ENCODE peak calls at places on chromosomes 16 and 17, in nine cellular contexts. V, R, J, B, N, G, E, X and A are unnamed samples. For H3K27me3, the result is how much of the 10 kb centered on the place peaks cover.

GRCh38 chr17:17819561-17819995 is 17.2 kb downstream of the SREBF1 start:
- DNase-seq in E (peak), J (peak), B (peak), N (peak), R (peak), V (peak), X (no peak), G (peak), A (peak)

GRCh38 chr16:1097800-1098199 is 1.8 kb upstream of the C1QTNF8 start:
- DNase-seq in E (no peak), J (no peak), X (no peak), G (no peak), B (no peak), V (no peak), R (peak), N (no peak), A (no peak)

GRCh38 chr17:28662527-28662829 is 473 bp downstream of the SUPT6H start:
- DNase-seq in J (no peak), X (no peak), B (no peak), E (no peak), V (no peak), R (no peak), G (no peak), N (no peak), A (no peak)

GRCh38 chr16:78522327-78522726 is 422.9 kb downstream of the WWOX start:
- DNase-seq in N (no peak), X (no peak), E (no peak), J (no peak), R (no peak), V (no peak), G (no peak), B (no peak), A (no peak)

GRCh38 chr16:69223882-69224281 is 36.9 kb downstream of the SNTB2 start:
- DNase-seq in G (no peak), R (no peak), N (no peak), V (peak), B (no peak), J (no peak), X (no peak), E (peak), A (no peak)

GRCh38 chr16:21722771-21723460 is 59.1 kb downstream of the OTOA start:
- DNase-seq in G (peak), R (no peak), J (no peak), X (no peak), B (no peak), E (no peak), V (no peak), N (no peak), A (no peak)

GRCh38 chr16:25063102-25063501 is 47.9 kb upstream of the ARHGAP17 start:
- DNase-seq in N (no peak), V (no peak), J (no peak), B (no peak), E (no peak), X (no peak), R (peak), G (no peak), A (no peak)

GRCh38 chr17:75753514-75754377 is 11.2 kb downstream of the GALK1 start:
- DNase-seq in N (peak), G (peak), J (peak), V (no peak), B (peak), X (peak), R (peak), E (peak), A (peak)

GRCh38 chr17:50627782-50628601 is 6.7 kb upstream of the ABCC3 start:
- DNase-seq in V (no peak), J (no peak), R (no peak), X (peak), G (peak), N (no peak), E (no peak), B (peak), A (no peak)

GRCh38 chr16:67092227-67092626 is 17.5 kb upstream of the PHAF1 start:
- DNase-seq in X (no peak), B (no peak), R (no peak), E (peak), V (no peak), N (no peak), J (no peak), G (no peak), A (no peak)

GRCh38 chr17:3845361-3845753 is 689 bp downstream of the NCBP3 start:
- DNase-seq in R (no peak), N (peak), J (no peak), V (peak), G (no peak), X (no peak), B (no peak), E (no peak), A (no peak)

GRCh38 chr16:80994451-80994850 is 12.2 kb downstream of the CMC2 start:
- DNase-seq in R (no peak), B (no peak), N (no peak), V (no peak), E (peak), X (no peak), J (no peak), G (no peak), A (no peak)

GRCh38 chr16:50683689-50684374 is 2.7 kb upstream of the SNX20 start:
- DNase-seq in G (no peak), N (no peak), R (no peak), J (no peak), X (no peak), V (no peak), B (no peak), E (no peak), A (no peak)

GRCh38 chr17:45019177-45019711 is 32.2 kb downstream of the DCAKD start:
- DNase-seq in G (peak), R (peak), V (no peak), E (peak), J (peak), B (peak), N (peak), X (peak), A (no peak)

GRCh38 chr17:32158870-32159585 is 16.7 kb downstream of the RHOT1 start:
- DNase-seq in N (no peak), B (no peak), V (no peak), J (no peak), G (no peak), X (no peak), R (no peak), E (no peak), A (no peak)

GRCh38 chr17:64060331-64060730 is 39.9 kb upstream of the ICAM2 start:
- DNase-seq in N (no peak), G (no peak), E (no peak), V (no peak), J (no peak), B (no peak), X (no peak), R (no peak), A (no peak)

GRCh38 chr17:63611354-63611753 is 10.7 kb downstream of the TACO1 start:
- DNase-seq in V (no peak), X (no peak), J (no peak), B (no peak), G (no peak), R (no peak), E (no peak), N (no peak), A (no peak)

GRCh38 chr16:68362952-68363846 is 52.4 kb downstream of the PRMT7 start:
- DNase-seq in E (no peak), X (no peak), J (no peak), G (no peak), B (no peak), N (no peak), R (no peak), V (no peak), A (no peak)

GRCh38 chr16:85570213-85570734 is 42.8 kb upstream of the GSE1 start:
- DNase-seq in V (peak), G (no peak), B (no peak), J (no peak), E (no peak), N (peak), X (no peak), R (no peak), A (no peak)

GRCh38 chr16:20940864-20941634 is 40.5 kb downstream of the LYRM1 start:
- DNase-seq in V (no peak), G (no peak), X (no peak), E (no peak), R (no peak), B (no peak), J (no peak), N (no peak), A (no peak)

GRCh38 chr16:56354016-56354415 is 71.3 kb downstream of the AMFR start:
- DNase-seq in R (no peak), B (no peak), N (no peak), X (no peak), E (no peak), G (peak), J (peak), V (no peak), A (no peak)

GRCh38 chr17:39925282-39926134 is 1.9 kb downstream of the ORMDL3 start:
- DNase-seq in G (no peak), V (no peak), X (no peak), R (no peak), E (no peak), B (no peak), N (peak), J (no peak), A (no peak)

GRCh38 chr17:73203788-73204479 is 11.1 kb downstream of the COG1 start:
- DNase-seq in N (no peak), X (no peak), J (no peak), V (no peak), B (no peak), E (no peak), R (no peak), G (no peak), A (no peak)

GRCh38 chr16:73265124-73265838 is 217.4 kb upstream of the ZFHX3 start:
- DNase-seq in B (no peak), N (peak), J (no peak), V (no peak), G (no peak), X (no peak), E (no peak), R (no peak), A (no peak)

GRCh38 chr17:39339272-39339671 is 62.2 kb downstream of the FBXL20 start:
- DNase-seq in B (no peak), N (no peak), R (no peak), E (no peak), V (no peak), X (no peak), J (no peak), G (no peak), A (no peak)

GRCh38 chr17:13871261-13871660 is 198.0 kb upstream of the COX10 start:
- DNase-seq in R (no peak), E (no peak), B (no peak), N (no peak), V (no peak), G (no peak), J (no peak), X (no peak), A (no peak)

GRCh38 chr16:56932588-56933265 is 785 bp downstream of the HERPUD1 start:
- DNase-seq in B (peak), V (peak), X (peak), J (peak), N (peak), R (peak), E (peak), G (peak), A (peak)

DNA sequence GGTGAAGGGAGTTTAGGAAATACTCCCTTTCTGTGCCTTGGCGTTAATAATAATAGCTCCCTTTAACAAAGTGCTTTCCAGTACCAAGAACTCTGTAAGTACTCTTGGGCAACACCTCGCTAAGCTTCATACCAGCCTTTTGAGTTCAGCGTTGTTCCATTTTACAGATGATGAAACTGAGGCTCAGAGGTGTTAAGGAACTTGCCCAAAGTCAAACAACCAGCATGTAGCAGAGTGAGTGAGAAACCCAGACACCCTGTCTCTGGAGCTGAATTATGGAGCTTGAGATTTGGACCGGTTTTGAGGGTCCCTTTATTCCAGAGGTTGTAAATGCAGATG is 607 bp downstream of the KATNIP start:
- DNase-seq in V (no peak), E (no peak), B (no peak), N (no peak), G (no peak), X (no peak), J (no peak), R (no peak), A (no peak)
- H3K4me3 ChIP-seq in V (peak), E (peak), B (peak), N (peak), G (peak), X (peak), J (peak), R (peak), A (peak)

GRCh38 chr17:27585153-27585681 is 45.8 kb upstream of the LGALS9 start:
- DNase-seq in X (no peak), G (no peak), R (no peak), B (no peak), E (no peak), J (no peak), V (no peak), N (peak), A (no peak)
- H3K27ac ChIP-seq in X (no peak), G (no peak), R (no peak), B (no peak), E (peak), J (no peak), V (no peak), N (peak), A (peak)

GRCh38 chr16:15510992-15511391 is 76.6 kb downstream of the BMERB1 start:
- DNase-seq in B (no peak), G (no peak), N (no peak), R (no peak), X (no peak), V (no peak), J (no peak), E (no peak), A (no peak)
- H3K27me3 ChIP-seq in B (under half), G (under half), N (under half), R (under half), X (under half), V (under half), J (under half), E (under half), A (under half)

GRCh38 chr16:71230122-71230845 is at the start of gene HYDIN:
- DNase-seq in B (peak), N (peak), R (no peak), J (no peak), E (peak), X (peak), G (peak), V (peak), A (peak)
- H3K4me3 ChIP-seq in B (no peak), N (peak), R (no peak), J (no peak), E (no peak), X (peak), G (no peak), V (peak), A (peak)

DNA sequence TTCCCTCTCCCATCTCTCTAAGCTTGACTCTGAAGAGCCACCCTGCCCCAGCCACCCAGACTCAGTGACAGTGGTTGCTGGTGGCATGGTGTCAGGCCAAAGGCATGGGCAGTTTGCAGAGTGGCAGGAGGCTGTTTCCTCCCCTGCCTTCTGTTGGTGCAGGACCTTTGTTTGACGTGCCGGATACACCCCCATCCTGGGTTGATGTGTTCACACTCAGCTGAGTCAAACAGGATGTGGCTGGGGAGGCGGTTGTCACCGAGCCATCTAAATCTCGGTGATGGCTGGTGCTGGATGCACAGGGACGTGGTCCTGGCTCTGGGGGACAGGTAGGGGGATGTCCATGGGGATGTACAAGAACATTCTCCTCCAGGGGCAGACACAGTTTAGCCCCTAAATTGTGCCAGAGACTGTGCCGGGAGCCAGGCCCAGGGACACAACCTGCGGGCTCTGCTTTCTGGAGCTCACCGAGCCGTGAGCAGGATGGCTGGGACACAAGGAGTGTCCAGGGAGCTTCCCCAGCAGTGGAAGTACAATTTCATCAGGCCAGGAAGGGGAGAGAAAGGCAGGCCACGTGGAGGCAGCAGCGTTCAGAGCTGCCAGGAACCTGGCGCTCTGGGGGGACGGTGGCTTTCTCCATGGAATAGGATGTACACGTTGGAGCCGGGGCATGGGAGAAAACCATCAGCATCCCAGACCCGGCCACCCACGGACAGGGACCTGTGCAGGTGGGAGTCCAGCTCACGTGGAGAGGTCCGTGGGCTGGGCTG is 264.2 kb downstream of the SEC14L1 start:
- DNase-seq in V (peak), N (no peak), E (peak), B (peak), X (no peak), G (no peak), R (no peak), J (no peak), A (peak)
- H3K27ac ChIP-seq in V (no peak), N (no peak), E (peak), B (peak), X (no peak), G (no peak), R (peak), J (peak), A (peak)

GRCh38 chr17:58757162-58757613 is 1.5 kb downstream of the PPM1E start:
- DNase-seq in X (no peak), J (no peak), E (no peak), N (no peak), G (no peak), V (no peak), B (no peak), R (no peak), A (no peak)
- H3K27me3 ChIP-seq in X (under half), J (under half), E (under half), N (under half), G (under half), V (under half), B (under half), R (half or more), A (under half)